ENCODE peak calls at places on chromosomes 12 and 14, in four cellular contexts. G is foreskin fibroblast, V is fibroblast of mammary gland, Q is sigmoid colon. F is an unnamed sample.

GRCh38 chr12:85489194-85489593 is 209.2 kb downstream of the ALX1 start:
- DNase-seq in G (no peak), V (no peak), Q (no peak), F (no peak)

GRCh38 chr12:92096346-92097136 is 49.1 kb downstream of the BTG1 start:
- DNase-seq in V (peak; percentile 17), G (no peak), Q (no peak), F (no peak)

GRCh38 chr12:560666-561065 is 100.9 kb downstream of the B4GALNT3 start:
- DNase-seq in V (no peak), Q (no peak), G (no peak), F (no peak)

GRCh38 chr12:9928607-9929006 is 3.6 kb downstream of the CLEC2A start:
- DNase-seq in V (no peak), G (no peak), Q (no peak), F (no peak)

GRCh38 chr12:80226576-80226975 is 127.2 kb downstream of the OTOGL start:
- DNase-seq in Q (no peak), V (peak; percentile 62), G (peak; percentile 41), F (no peak)

GRCh38 chr12:48266826-48267225 is 63.7 kb upstream of the OR10AD1 start:
- DNase-seq in V (no peak), G (no peak), Q (no peak), F (no peak)

GRCh38 chr12:26028953-26029740 is 70.7 kb downstream of the RASSF8 start:
- DNase-seq in G (peak; percentile 38), V (peak; percentile 71), Q (no peak), F (no peak)

GRCh38 chr12:40738856-40739255 is 46.6 kb downstream of the CNTN1 start:
- DNase-seq in Q (no peak), G (no peak), V (no peak), F (no peak)

GRCh38 chr12:63915105-63915830 is 70.8 kb downstream of the SRGAP1 start:
- DNase-seq in G (no peak), Q (no peak), V (peak; percentile 78), F (no peak)

GRCh38 chr14:76771432-76771980 is 10.2 kb downstream of the VASH1 start:
- DNase-seq in V (no peak), G (no peak), Q (peak; percentile 43), F (peak; percentile 56)

GRCh38 chr14:73237219-73237785 is at the start of gene PAPLN:
- DNase-seq in Q (peak; percentile 80), G (no peak), V (peak; percentile 31), F (peak; percentile 85)

GRCh38 chr12:26226629-26227375 is 31.4 kb downstream of the SSPN start:
- DNase-seq in V (no peak), Q (peak; percentile 73), G (peak; percentile 4), F (no peak)

GRCh38 chr14:92586001-92586947 is 72.7 kb downstream of the RIN3 start:
- DNase-seq in G (peak; percentile 83), V (peak; percentile 93), Q (peak; percentile 71), F (no peak)

GRCh38 chr14:94682061-94682516 is 69.9 kb downstream of the SERPINA3 start:
- DNase-seq in V (no peak), Q (peak; percentile 36), G (no peak), F (no peak)

GRCh38 chr12:113896194-113896593 is 69.9 kb downstream of the RBM19 start:
- DNase-seq in Q (no peak), G (no peak), V (no peak), F (no peak)

GRCh38 chr12:4701863-4702262 is 18.3 kb upstream of the GALNT8 start:
- DNase-seq in G (no peak), Q (no peak), V (peak; percentile 4), F (no peak)

GRCh38 chr14:32545109-32545857 is 216.2 kb downstream of the AKAP6 start:
- DNase-seq in G (no peak), Q (no peak), V (peak; percentile 7), F (no peak)

GRCh38 chr14:101074124-101075024 is 170.9 kb upstream of the RTL1 start:
- DNase-seq in G (no peak), V (no peak), Q (no peak), F (peak; percentile 77)

GRCh38 chr14:64705406-64706118 is 1.3 kb downstream of the PLEKHG3 start:
- DNase-seq in Q (peak; percentile 80), G (no peak), V (no peak), F (no peak)

GRCh38 chr12:95396849-95397498 is 77.0 kb upstream of the METAP2 start:
- DNase-seq in Q (no peak), V (peak; percentile 90), G (peak; percentile 62), F (no peak)

GRCh38 chr12:90017316-90017715 is 308.7 kb upstream of the ATP2B1 start:
- DNase-seq in G (no peak), V (no peak), Q (no peak), F (no peak)

GRCh38 chr12:111202237-111202592 is 166.7 kb downstream of the PHETA1 start:
- DNase-seq in G (no peak), Q (no peak), V (no peak), F (no peak)

GRCh38 chr14:52349731-52350130 is 35.6 kb downstream of the PTGER2 start:
- DNase-seq in Q (no peak), G (no peak), V (peak; percentile 38), F (no peak)

GRCh38 chr12:121472150-121472905 is 72.4 kb downstream of the RNF34 start:
- DNase-seq in Q (no peak), V (no peak), G (no peak), F (no peak)

GRCh38 chr14:101965796-101966718 is 1.7 kb downstream of the DYNC1H1 start:
- DNase-seq in Q (no peak), V (peak; percentile 50), G (no peak), F (no peak)

GRCh38 chr12:116880817-116881324 is 370 bp downstream of the HRK start:
- DNase-seq in G (peak; percentile 34), V (peak; percentile 36), Q (no peak), F (no peak)

GRCh38 chr12:14913381-14913781 is 25.0 kb downstream of the ERP27 start:
- DNase-seq in Q (peak; percentile 69), G (no peak), V (no peak), F (no peak)

GRCh38 chr12:122523280-122523679 is 3.5 kb downstream of the RSRC2 start:
- DNase-seq in Q (no peak), G (peak; percentile 63), V (peak; percentile 81), F (no peak)

DNA sequence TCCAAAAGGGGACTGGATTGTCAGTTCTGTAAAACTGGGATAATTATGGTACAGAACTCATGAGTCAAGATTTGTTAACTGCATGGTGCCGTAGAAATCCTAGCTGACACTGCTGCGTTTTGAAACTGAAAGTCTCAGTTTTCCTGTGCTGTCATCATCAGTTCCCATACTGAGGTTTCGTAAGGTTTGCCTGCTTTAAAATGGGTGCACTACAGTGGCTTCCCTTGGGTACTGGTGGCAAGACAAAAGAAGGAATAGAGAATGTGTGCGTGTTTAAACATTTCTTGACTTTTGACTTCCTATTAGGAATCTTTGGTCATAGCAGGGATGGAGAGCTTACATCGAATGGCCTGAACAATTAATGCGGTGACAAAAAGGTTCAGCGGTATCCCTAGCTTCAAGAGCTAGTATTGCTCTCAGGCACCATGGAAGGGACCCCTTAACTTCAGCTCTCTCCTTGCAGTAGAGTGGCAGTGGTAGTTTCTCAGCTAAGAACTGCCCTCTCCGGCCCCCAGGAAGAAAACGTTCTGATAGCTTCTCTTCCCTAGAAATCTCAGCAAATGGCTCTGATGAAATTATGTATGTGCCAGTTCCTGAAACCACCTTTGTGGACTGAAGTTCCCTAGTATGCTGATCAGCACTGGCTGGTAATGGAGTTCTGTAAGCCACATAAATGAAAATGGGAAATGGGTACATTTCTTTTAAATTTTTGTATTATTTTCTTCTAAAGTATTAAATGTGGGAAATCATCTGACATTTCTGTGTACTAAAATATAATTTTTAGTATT is 28.9 kb downstream of the ANO6 start:
- DNase-seq in Q (no peak), V (peak; percentile 76), G (no peak), F (no peak)
- TF ChIP-seq CTCF in Q (no peak), V (no peak), G (no peak), F (no peak)

GRCh38 chr14:35213143-35213788 is 78.9 kb upstream of the PSMA6 start:
- DNase-seq in G (no peak), V (no peak), Q (no peak), F (no peak)

GRCh38 chr14:35213869-35214387 is 78.3 kb upstream of the PSMA6 start:
- DNase-seq in Q (no peak), G (no peak), V (peak; percentile 65), F (no peak)

GRCh38 chr14:35215110-35215872 is 76.9 kb upstream of the PSMA6 start:
- DNase-seq in Q (no peak), G (peak; percentile 42), V (peak; percentile 78), F (no peak)

GRCh38 chr14:35212471-35213142 is 79.6 kb upstream of the PSMA6 start:
- DNase-seq in Q (no peak), G (no peak), V (peak; percentile 27), F (no peak)

DNA sequence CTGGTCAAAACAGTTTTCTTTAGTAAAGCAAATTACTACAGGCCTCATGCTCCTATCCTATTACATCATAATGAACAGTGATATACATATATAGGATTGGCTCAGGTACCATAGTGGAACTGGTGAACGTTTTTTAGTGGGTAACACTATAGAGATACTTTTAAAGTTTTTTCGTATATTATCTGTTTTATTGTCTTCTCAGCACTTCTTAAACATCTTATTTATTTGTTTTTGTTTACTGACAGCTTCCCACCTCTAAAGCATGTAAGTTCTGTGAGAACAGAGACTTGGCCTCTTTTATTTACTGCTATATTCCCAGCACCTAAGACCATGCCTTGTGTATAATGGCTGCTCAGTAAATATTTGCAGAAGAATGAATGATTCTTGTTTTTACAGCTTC is 81.1 kb upstream of the PSMA6 start:
- DNase-seq in G (no peak), V (no peak), Q (no peak), F (no peak)
- TF ChIP-seq CTCF in G (no peak), V (no peak), Q (no peak), F (no peak)

GRCh38 chr14:50600849-50601248 is 40.9 kb downstream of the ATL1 start:
- DNase-seq in G (no peak), Q (no peak), V (peak; percentile 43), F (no peak)

GRCh38 chr14:50605776-50606175 is 45.8 kb downstream of the ATL1 start:
- DNase-seq in Q (no peak), V (no peak), G (no peak), F (no peak)

GRCh38 chr14:50602035-50602434 is 42.1 kb downstream of the ATL1 start:
- DNase-seq in G (no peak), Q (no peak), V (no peak), F (no peak)

GRCh38 chr14:50601405-50601804 is 41.5 kb downstream of the ATL1 start:
- DNase-seq in G (no peak), Q (no peak), V (peak; percentile 8), F (no peak)

DNA sequence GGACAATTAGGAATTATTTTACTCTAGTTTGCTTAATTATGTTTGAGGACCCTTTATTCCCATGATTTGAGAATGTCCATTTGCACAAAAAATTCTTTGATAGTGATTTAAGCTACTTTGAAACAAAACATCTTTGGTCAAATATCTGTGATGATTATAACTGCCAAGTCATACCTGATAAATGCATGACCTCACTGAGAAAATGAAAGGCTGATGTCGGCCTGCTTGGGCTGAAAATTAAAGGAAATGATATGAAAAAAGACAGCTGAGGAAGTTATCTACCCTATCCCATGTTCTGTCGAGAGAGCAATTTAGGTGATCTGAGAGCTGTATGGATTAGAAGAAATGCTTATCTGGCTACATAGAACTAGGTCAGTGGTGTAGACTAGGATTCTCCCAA is 43.6 kb downstream of the ATL1 start:
- DNase-seq in Q (no peak), V (peak; percentile 5), G (no peak), F (no peak)
- TF ChIP-seq CTCF in Q (no peak), V (no peak), G (no peak), F (no peak)

GRCh38 chr12:100672075-100672592 is 98.7 kb downstream of the GAS2L3 start:
- DNase-seq in V (peak; percentile 12), G (no peak), Q (no peak), F (no peak)
- TF ChIP-seq CTCF in V (peak; percentile 64), G (peak; percentile 47), Q (no peak), F (peak; percentile 49)

GRCh38 chr12:108967869-108968540 is 52.9 kb downstream of the SVOP start:
- DNase-seq in G (no peak), Q (no peak), V (peak; percentile 9), F (no peak)
- TF ChIP-seq CTCF in G (no peak), Q (no peak), V (peak; percentile 45), F (peak; percentile 42)